ENCODE peak calls at places on chromosomes 11 and 22, in four cellular contexts. H is spleen, B is adrenal gland, F is tibial nerve. T is an unnamed sample.

GRCh38 chr11:122853971-122854446 is 15.7 kb downstream of the CRTAM start:
- DNase-seq in H (no peak), F (peak), B (peak), T (peak)

GRCh38 chr11:67687986-67688385 is 13.6 kb upstream of the ALDH3B2 start:
- DNase-seq in B (no peak), H (no peak), F (no peak), T (no peak)

GRCh38 chr11:56843816-56844215 is 95.3 kb upstream of the OR9G4 start:
- DNase-seq in F (no peak), B (no peak), H (no peak), T (no peak)

GRCh38 chr22:46795845-46796565 is 33.6 kb downstream of the TBC1D22A start:
- DNase-seq in F (no peak), B (peak), H (no peak), T (no peak)

GRCh38 chr11:6475936-6476335 is 2.2 kb upstream of the TRIM3 start:
- DNase-seq in F (no peak), B (no peak), H (no peak), T (no peak)

GRCh38 chr11:119167933-119168332 is 592 bp upstream of the NLRX1 start:
- DNase-seq in B (no peak), H (no peak), F (no peak), T (no peak)

GRCh38 chr22:35134637-35135036 is 68.7 kb downstream of the ISX start:
- DNase-seq in B (no peak), H (no peak), F (no peak), T (no peak)

GRCh38 chr22:32796865-32797573 is 4.5 kb upstream of the TIMP3 start:
- DNase-seq in F (peak), H (peak), B (peak), T (peak)

GRCh38 chr11:120298461-120298860 is 26.6 kb upstream of the TLCD5 start:
- DNase-seq in H (no peak), F (no peak), B (no peak), T (no peak)

GRCh38 chr11:20088368-20089260 is 71.7 kb downstream of the DBX1 start:
- DNase-seq in H (no peak), F (no peak), B (no peak), T (no peak)

GRCh38 chr11:121426476-121427454 is 25.3 kb upstream of the SORL1 start:
- DNase-seq in H (peak), B (peak), F (no peak), T (peak)

GRCh38 chr22:31926969-31927368 is 17.4 kb upstream of the YWHAH start:
- DNase-seq in H (peak), F (no peak), B (no peak), T (no peak)

GRCh38 chr11:68470304-68470811 is 9.8 kb downstream of the PPP6R3 start:
- DNase-seq in B (no peak), H (no peak), F (no peak), T (no peak)

GRCh38 chr11:132072880-132073213 is 702.4 kb downstream of the NTM start:
- DNase-seq in H (no peak), B (no peak), F (no peak), T (no peak)

GRCh38 chr11:112656772-112657428 is 304.3 kb upstream of the NCAM1 start:
- DNase-seq in F (no peak), B (no peak), H (no peak), T (no peak)

GRCh38 chr22:23784215-23784732 is 2.5 kb upstream of the SMARCB1 start:
- DNase-seq in B (no peak), F (no peak), H (no peak), T (no peak)

GRCh38 chr22:23787910-23788309 is 1.1 kb downstream of the SMARCB1 start:
- DNase-seq in B (no peak), F (no peak), H (no peak), T (no peak)

GRCh38 chr22:23786752-23787599 is at the start of gene SMARCB1:
- DNase-seq in B (peak), F (peak), H (peak), T (peak)

GRCh38 chr22:23787600-23787896 is 782 bp downstream of the SMARCB1 start:
- DNase-seq in B (no peak), H (no peak), F (no peak), T (no peak)

GRCh38 chr22:23786261-23786710 is 480 bp upstream of the SMARCB1 start:
- DNase-seq in H (no peak), B (no peak), F (no peak), T (no peak)
- H3K4me3 ChIP-seq in H (peak), B (no peak), F (no peak), T (peak)

GRCh38 chr11:12683857-12684256 is 9.6 kb downstream of the TEAD1 start:
- DNase-seq in H (no peak), F (no peak), B (no peak), T (no peak)
- H3K27ac ChIP-seq in H (no peak), F (no peak), B (no peak), T (no peak)

DNA sequence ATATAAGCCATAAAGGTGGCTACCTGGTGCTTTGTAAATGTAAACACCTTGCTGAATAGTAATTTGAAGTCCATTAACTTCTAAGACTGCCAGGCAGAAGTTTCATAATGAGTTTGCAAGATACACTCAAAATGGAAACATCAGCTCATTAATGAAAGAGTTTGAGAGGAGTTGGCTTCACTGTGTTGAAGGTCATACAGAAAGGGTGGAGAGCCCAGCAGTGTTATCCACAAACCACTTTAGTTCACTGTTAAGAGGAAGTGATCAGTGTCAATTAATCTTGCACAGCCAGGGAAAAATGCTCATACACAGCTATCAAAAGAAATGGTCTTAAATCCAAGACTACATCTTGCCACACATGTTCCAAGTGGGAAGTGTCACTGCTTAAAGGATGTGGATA is 689.4 kb downstream of the JRKL start:
- DNase-seq in H (no peak), B (no peak), F (no peak), T (no peak)
- H3K4me3 ChIP-seq in H (no peak), B (no peak), F (no peak), T (no peak)

GRCh38 chr11:60703374-60703773 is 4.0 kb downstream of the MS4A8 start:
- DNase-seq in H (no peak), F (no peak), B (no peak), T (no peak)

GRCh38 chr11:60699282-60699681 is at the start of gene MS4A8:
- DNase-seq in H (no peak), B (no peak), F (no peak), T (no peak)

GRCh38 chr11:60701509-60701818 is 2.1 kb downstream of the MS4A8 start:
- DNase-seq in B (no peak), F (no peak), H (no peak), T (no peak)

GRCh38 chr11:60705895-60706294 is 6.5 kb downstream of the MS4A8 start:
- DNase-seq in F (no peak), B (no peak), H (no peak), T (no peak)

GRCh38 chr11:60700689-60701508 is 1.5 kb downstream of the MS4A8 start:
- DNase-seq in F (no peak), B (no peak), H (no peak), T (no peak)
- H3K27ac ChIP-seq in F (no peak), B (no peak), H (no peak), T (no peak)

GRCh38 chr22:48609279-48609865 is 1218.3 kb downstream of the BRD1 start:
- DNase-seq in H (no peak), B (no peak), F (no peak), T (no peak)

GRCh38 chr22:48605856-48606255 is 1221.8 kb downstream of the BRD1 start:
- DNase-seq in B (peak), F (no peak), H (no peak), T (no peak)

GRCh38 chr22:48605125-48605524 is 1222.5 kb downstream of the BRD1 start:
- DNase-seq in H (no peak), F (no peak), B (no peak), T (no peak)

GRCh38 chr22:48606684-48607307 is 1220.9 kb downstream of the BRD1 start:
- DNase-seq in B (no peak), F (no peak), H (no peak), T (no peak)

GRCh38 chr22:48607901-48608650 is 1219.6 kb downstream of the BRD1 start:
- DNase-seq in F (no peak), H (no peak), B (no peak), T (no peak)
- H3K4me3 ChIP-seq in F (no peak), H (no peak), B (no peak), T (no peak)

GRCh38 chr11:14641801-14642200 is 1.8 kb upstream of the PDE3B start:
- DNase-seq in F (no peak), H (no peak), B (no peak), T (no peak)

GRCh38 chr11:14643697-14644395 is at the start of gene PDE3B:
- DNase-seq in H (peak), F (peak), B (peak), T (peak)

GRCh38 chr11:14644396-14645246 is 1.0 kb downstream of the PDE3B start:
- DNase-seq in H (peak), B (peak), F (no peak), T (peak)

GRCh38 chr11:14642453-14642852 is 1.2 kb upstream of the PDE3B start:
- DNase-seq in H (no peak), F (no peak), B (no peak), T (no peak)

DNA sequence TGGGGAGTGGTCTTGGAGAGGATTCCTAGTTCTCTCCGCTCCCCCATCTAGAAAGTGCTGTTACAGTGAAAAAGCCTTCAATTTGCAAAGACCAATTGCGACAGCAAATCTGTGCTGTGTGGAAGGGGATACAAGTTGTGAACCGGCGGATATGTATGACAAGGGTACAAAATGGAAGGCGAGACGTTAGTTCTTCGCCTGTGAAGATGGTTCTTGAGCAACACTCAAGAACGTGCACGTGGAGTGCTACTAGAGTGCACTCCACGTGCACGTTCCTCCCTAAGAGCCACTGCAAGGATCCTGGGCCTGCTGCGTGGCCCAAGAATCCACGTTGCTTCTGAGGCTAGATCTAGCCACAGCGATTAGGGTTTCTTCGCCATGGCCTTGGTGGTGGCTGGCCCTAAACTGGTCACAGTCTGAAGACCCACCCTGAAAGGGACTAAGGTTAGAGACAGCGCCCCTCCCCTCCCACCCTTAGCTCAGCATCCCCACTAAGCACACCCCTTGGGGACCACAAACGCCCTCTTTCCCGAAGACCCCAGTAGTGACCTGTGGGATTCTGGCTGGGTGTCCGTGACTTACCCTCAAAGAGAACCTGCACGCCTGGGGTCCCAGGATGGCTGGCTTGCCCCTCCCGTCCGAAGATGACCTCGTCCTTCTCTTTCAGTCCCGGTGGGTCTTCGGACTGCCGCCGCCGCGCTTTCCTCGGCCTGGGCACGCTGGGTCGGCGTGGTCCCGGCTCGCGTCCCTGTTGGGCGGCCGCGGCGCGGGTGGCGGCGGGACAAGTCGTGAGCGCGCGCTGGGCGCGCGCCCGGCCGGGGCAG is 519 bp upstream of the PDE3B start:
- DNase-seq in B (no peak), H (peak), F (no peak), T (no peak)
- H3K27ac ChIP-seq in B (no peak), H (peak), F (no peak), T (peak)

GRCh38 chr11:15651782-15652181 is 537.1 kb downstream of the INSC start:
- DNase-seq in F (no peak), B (peak), H (no peak), T (no peak)
- H3K4me3 ChIP-seq in F (no peak), B (no peak), H (no peak), T (no peak)

GRCh38 chr22:37525073-37525745 is 6.0 kb upstream of the CARD10 start:
- DNase-seq in F (no peak), B (peak), H (no peak), T (no peak)

GRCh38 chr22:37526376-37526775 is 7.2 kb upstream of the CARD10 start:
- DNase-seq in B (no peak), F (no peak), H (no peak), T (no peak)

GRCh38 chr22:37521236-37521739 is 2.1 kb upstream of the CARD10 start:
- DNase-seq in F (no peak), B (no peak), H (no peak), T (no peak)

GRCh38 chr22:37529652-37530345 is 10.6 kb upstream of the CARD10 start:
- DNase-seq in B (no peak), F (no peak), H (no peak), T (no peak)

GRCh38 chr22:37525746-37526350 is 6.6 kb upstream of the CARD10 start:
- DNase-seq in H (no peak), F (no peak), B (no peak), T (no peak)
- H3K27ac ChIP-seq in H (no peak), F (no peak), B (no peak), T (no peak)

DNA sequence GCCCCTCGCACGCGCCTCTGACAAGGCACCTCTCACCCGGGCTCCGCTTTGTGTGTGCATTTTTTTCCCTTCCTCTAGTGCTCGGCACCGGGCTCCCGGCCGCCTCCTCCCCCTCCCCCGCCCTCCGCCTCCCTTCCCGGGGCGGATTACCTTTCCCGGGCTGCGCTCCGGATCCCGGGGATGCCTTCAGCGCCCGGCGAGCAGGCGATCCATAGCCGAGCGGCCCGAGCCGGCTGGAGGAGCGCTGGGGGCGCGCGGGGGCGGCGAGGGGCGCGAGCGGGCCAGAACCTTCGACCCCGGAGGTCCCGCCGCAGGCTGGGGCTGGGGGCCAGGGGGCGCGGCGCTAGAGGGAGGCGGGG is 282 bp downstream of the MPPED2 start:
- DNase-seq in H (no peak), F (no peak), B (peak), T (no peak)
- H3K4me3 ChIP-seq in H (peak), F (peak), B (peak), T (no peak)

GRCh38 chr11:77454867-77455655 is 18.8 kb downstream of the PAK1 start:
- DNase-seq in F (no peak), H (no peak), B (no peak), T (no peak)

GRCh38 chr11:77457340-77457739 is 16.6 kb downstream of the PAK1 start:
- DNase-seq in H (no peak), F (no peak), B (no peak), T (no peak)

GRCh38 chr11:77450227-77450626 is 23.7 kb downstream of the PAK1 start:
- DNase-seq in F (no peak), H (no peak), B (no peak), T (no peak)

GRCh38 chr11:77449784-77450183 is 24.1 kb downstream of the PAK1 start:
- DNase-seq in H (no peak), F (no peak), B (no peak), T (no peak)

GRCh38 chr11:77455740-77456139 is 18.2 kb downstream of the PAK1 start:
- DNase-seq in B (no peak), H (no peak), F (no peak), T (no peak)
- H3K27ac ChIP-seq in B (no peak), H (no peak), F (no peak), T (no peak)

T was measured in naive thymus-derived CD4-positive, alpha-beta T cell.